ENCODE peak calls at places on chromosomes 1 and 21, in eight cellular contexts. X is CD8-positive, alpha-beta T cell; O is tibial artery; Q is heart right ventricle; N is K562; G is prostate gland; A is stomach; B is A549. R is an unnamed sample.

GRCh38 chr1:82226198-82226505 is 425.4 kb downstream of the ADGRL2 start:
- DNase-seq in X (no peak), Q (no peak), O (no peak), G (peak; percentile 31), N (no peak), B (no peak), A (no peak), R (no peak)

GRCh38 chr1:19374402-19374801 is 62.3 kb downstream of the SLC66A1 start:
- DNase-seq in Q (no peak), A (no peak), G (no peak), X (no peak), N (peak; percentile 50), B (peak; percentile 35), O (no peak), R (no peak)

GRCh38 chr21:34802180-34802899 is 133.5 kb downstream of the CLIC6 start:
- DNase-seq in Q (no peak), A (no peak), O (no peak), B (no peak), X (no peak), G (no peak), N (no peak), R (no peak)

GRCh38 chr1:243396876-243397275 is 141.0 kb downstream of the SDCCAG8 start:
- DNase-seq in N (no peak), O (no peak), G (no peak), B (no peak), Q (no peak), A (peak; percentile 45), X (no peak), R (no peak)

GRCh38 chr1:212816567-212817278 is 25.0 kb downstream of the TATDN3 start:
- DNase-seq in X (no peak), A (no peak), N (no peak), G (no peak), O (no peak), Q (no peak), B (no peak), R (no peak)

GRCh38 chr1:44423706-44424546 is 18.9 kb downstream of the RNF220 start:
- DNase-seq in N (no peak), B (no peak), O (peak; percentile 38), A (peak; percentile 87), X (no peak), Q (peak; percentile 77), G (peak; percentile 91), R (no peak)

GRCh38 chr1:9182784-9183257 is 51.8 kb upstream of the H6PD start:
- DNase-seq in Q (no peak), O (no peak), B (no peak), G (no peak), N (no peak), X (no peak), A (no peak), R (no peak)

GRCh38 chr1:54996359-54996868 is 2.3 kb upstream of the BSND start:
- DNase-seq in G (peak; percentile 43), Q (peak; percentile 57), X (peak; percentile 76), O (peak; percentile 38), A (peak; percentile 80), N (peak; percentile 96), B (peak; percentile 87), R (peak; percentile 67)

GRCh38 chr1:174700314-174700713 is 252.6 kb downstream of the GPR52 start:
- DNase-seq in N (no peak), B (no peak), O (no peak), G (no peak), A (no peak), Q (no peak), X (no peak), R (no peak)

GRCh38 chr1:158371188-158371953 is 17.7 kb downstream of the CD1E start:
- DNase-seq in N (no peak), B (no peak), G (no peak), Q (no peak), O (no peak), X (no peak), A (no peak), R (no peak)

GRCh38 chr21:36035381-36035791 is 24.9 kb downstream of the SETD4 start:
- DNase-seq in N (no peak), X (no peak), G (no peak), Q (no peak), O (no peak), B (no peak), A (peak; percentile 32), R (no peak)

GRCh38 chr1:1342584-1343115 is 6.6 kb downstream of the DVL1 start:
- DNase-seq in A (no peak), N (no peak), B (no peak), O (no peak), G (no peak), X (no peak), Q (no peak), R (no peak)

GRCh38 chr1:41731631-41732030 is 187.1 kb downstream of the HIVEP3 start:
- DNase-seq in G (no peak), Q (no peak), X (no peak), B (no peak), N (no peak), O (no peak), A (no peak), R (no peak)

GRCh38 chr21:35226960-35227741 is 178.0 kb upstream of the RUNX1 start:
- DNase-seq in G (no peak), N (no peak), B (no peak), X (peak; percentile 37), A (no peak), Q (no peak), O (no peak), R (peak; percentile 42)

GRCh38 chr1:174447866-174448530 is at the start of gene GPR52:
- DNase-seq in G (no peak), O (no peak), X (no peak), B (no peak), Q (no peak), A (no peak), N (no peak), R (no peak)

GRCh38 chr1:217465102-217465501 is 165.8 kb downstream of the GPATCH2 start:
- DNase-seq in N (no peak), G (no peak), X (no peak), O (no peak), B (no peak), A (no peak), Q (no peak), R (no peak)

GRCh38 chr1:27650146-27650526 is 15.2 kb upstream of the FGR start:
- DNase-seq in B (no peak), Q (no peak), G (no peak), O (no peak), A (no peak), X (no peak), N (no peak), R (no peak)

GRCh38 chr1:183810756-183811155 is 5.8 kb downstream of the RGL1 start:
- DNase-seq in G (no peak), X (no peak), A (no peak), Q (no peak), B (no peak), O (no peak), N (no peak), R (no peak)

DNA sequence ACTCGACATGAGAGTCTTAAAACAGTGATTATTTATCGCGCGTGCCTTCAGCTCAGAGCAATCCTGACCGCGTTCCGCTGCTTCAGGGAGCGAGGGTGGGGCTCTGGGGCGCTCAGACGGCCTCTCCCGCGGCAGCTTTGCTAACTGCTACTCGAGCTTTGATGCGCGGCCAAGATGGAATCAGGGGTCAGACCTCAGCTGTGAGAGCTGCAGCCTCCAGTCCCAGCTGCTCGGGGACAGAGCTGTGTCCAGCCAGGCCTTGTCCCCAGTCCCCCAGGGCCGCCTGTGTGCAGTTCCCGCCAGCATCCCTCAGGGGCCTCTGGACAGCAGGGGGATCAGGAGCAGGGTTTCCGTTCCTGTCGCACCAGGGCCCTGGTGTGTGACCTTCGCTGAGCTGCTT is 104.6 kb upstream of the TTC34 start:
- DNase-seq in O (no peak), B (no peak), N (no peak), X (no peak), A (no peak), Q (peak; percentile 16), G (no peak), R (no peak)
- H3K9me3 ChIP-seq in O (no peaks in the 10 kb centered on the region), B (no peaks in the 10 kb centered on the region), N (no peaks in the 10 kb centered on the region), X (no peaks in the 10 kb centered on the region), A (no peaks in the 10 kb centered on the region), Q (no peaks in the 10 kb centered on the region), G (no peaks in the 10 kb centered on the region), R (no peaks in the 10 kb centered on the region)

GRCh38 chr1:234854648-234855039 is 244.7 kb upstream of the IRF2BP2 start:
- DNase-seq in A (no peak), X (no peak), N (no peak), Q (no peak), B (no peak), O (no peak), G (no peak), R (no peak)

GRCh38 chr1:234851450-234852438 is 241.8 kb upstream of the IRF2BP2 start:
- DNase-seq in N (no peak), X (no peak), A (no peak), O (no peak), G (no peak), Q (no peak), B (no peak), R (no peak)

GRCh38 chr1:234853906-234854647 is 244.1 kb upstream of the IRF2BP2 start:
- DNase-seq in N (no peak), A (no peak), O (no peak), Q (no peak), X (no peak), G (no peak), B (no peak), R (no peak)

GRCh38 chr1:234849824-234850223 is 239.8 kb upstream of the IRF2BP2 start:
- DNase-seq in X (no peak), Q (no peak), G (no peak), N (no peak), A (no peak), B (no peak), O (no peak), R (no peak)

GRCh38 chr1:234852659-234853058 is 242.7 kb upstream of the IRF2BP2 start:
- DNase-seq in N (no peak), O (no peak), B (no peak), X (no peak), Q (no peak), A (no peak), G (no peak), R (no peak)
- H3K27ac ChIP-seq in N (no peak overlapping the region), O (no peak overlapping the region), B (peak overlapping the region; percentile 43), X (no peak overlapping the region), Q (no peak overlapping the region), A (no peak overlapping the region), G (no peak overlapping the region), R (no peak overlapping the region)

GRCh38 chr1:194870860-194871259 is 1684.4 kb upstream of the B3GALT2 start:
- DNase-seq in Q (no peak), G (no peak), B (no peak), O (no peak), N (no peak), X (no peak), A (no peak), R (no peak)
- TF ChIP-seq CTCF in Q (no peak), G (no peak), B (no peak), O (no peak), N (no peak), X (no peak), A (no peak), R (no peak)

DNA sequence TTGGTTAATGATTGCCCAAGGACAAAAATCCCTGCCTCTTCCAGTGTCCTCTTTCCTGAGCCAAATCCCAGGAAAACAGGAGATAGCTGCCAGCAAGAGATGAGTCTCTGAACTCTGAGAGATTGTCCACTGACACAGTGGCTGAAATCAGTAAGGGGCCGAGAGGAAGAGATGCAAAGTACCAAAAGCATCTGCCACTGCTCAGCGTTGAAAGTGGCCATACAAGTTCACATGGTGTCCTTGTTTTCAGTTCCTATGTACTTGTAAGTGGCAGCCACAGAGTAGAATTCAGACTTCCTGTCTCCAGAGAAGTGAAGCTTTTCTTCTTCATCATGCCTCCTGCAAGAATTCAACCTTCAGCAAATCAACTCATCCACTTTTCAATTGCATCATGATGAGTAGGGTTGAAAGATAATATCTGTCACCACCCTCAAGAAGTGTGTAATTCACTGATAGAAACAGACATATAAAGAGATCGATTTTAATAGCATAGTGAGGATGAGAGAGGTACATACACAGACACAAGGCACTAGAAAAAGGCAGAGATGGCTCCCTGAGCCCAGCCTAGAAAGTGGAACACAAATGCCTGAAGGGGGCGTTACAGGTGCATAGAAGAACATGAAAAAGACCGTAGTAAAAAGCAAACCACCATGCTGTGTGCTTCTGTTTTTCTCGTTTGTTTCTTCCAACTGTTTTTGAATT is 185.8 kb downstream of the MRPL39 start:
- DNase-seq in B (no peak), N (no peak), O (peak; percentile 29), Q (peak; percentile 17), A (peak; percentile 39), X (peak; percentile 31), G (no peak), R (peak; percentile 39)
- H3K9me3 ChIP-seq in B (no peaks in the 10 kb centered on the region), N (no peaks in the 10 kb centered on the region), O (no peaks in the 10 kb centered on the region), Q (no peaks in the 10 kb centered on the region), A (no peaks in the 10 kb centered on the region), X (no peaks in the 10 kb centered on the region), G (no peaks in the 10 kb centered on the region), R (no peaks in the 10 kb centered on the region)

R was measured in CD4-positive, alpha-beta T cell.